ENCODE peak calls at places on chromosomes 5 and 9, in eight cellular contexts. One of them, this sample, is unnamed. For H3K9me3, the result is how much of the 10 kb centered on the place peaks cover.

GRCh38 chr5:160390787-160391696 is 8.8 kb downstream of the FAM200C start:
- DNase-seq in A549: no peak
- DNase-seq in H9: no peak
- DNase-seq in breast epithelium: no peak
- DNase-seq in psoas muscle: no peak
- DNase-seq in mesenchymal stem cell: peak
- DNase-seq in aorta: no peak
- DNase-seq in adrenal gland: no peak
- DNase-seq in this sample: no peak

GRCh38 chr5:55324815-55325418 is 17.1 kb downstream of the MTREX start:
- DNase-seq in H9: no peak
- DNase-seq in psoas muscle: no peak
- DNase-seq in aorta: no peak
- DNase-seq in breast epithelium: no peak
- DNase-seq in mesenchymal stem cell: peak
- DNase-seq in A549: peak
- DNase-seq in adrenal gland: no peak
- DNase-seq in this sample: no peak

GRCh38 chr5:106940986-106941385 is 729.8 kb downstream of the EFNA5 start:
- DNase-seq in A549: peak
- DNase-seq in aorta: no peak
- DNase-seq in breast epithelium: no peak
- DNase-seq in H9: no peak
- DNase-seq in psoas muscle: no peak
- DNase-seq in adrenal gland: no peak
- DNase-seq in mesenchymal stem cell: no peak
- DNase-seq in this sample: peak

GRCh38 chr9:75644649-75645048 is 245.8 kb upstream of the PCSK5 start:
- DNase-seq in aorta: no peak
- DNase-seq in psoas muscle: no peak
- DNase-seq in H9: no peak
- DNase-seq in adrenal gland: no peak
- DNase-seq in A549: no peak
- DNase-seq in mesenchymal stem cell: no peak
- DNase-seq in breast epithelium: no peak
- DNase-seq in this sample: no peak

GRCh38 chr9:137984520-137985257 is 107.1 kb downstream of the CACNA1B start:
- DNase-seq in A549: no peak
- DNase-seq in mesenchymal stem cell: no peak
- DNase-seq in aorta: no peak
- DNase-seq in psoas muscle: no peak
- DNase-seq in H9: no peak
- DNase-seq in adrenal gland: no peak
- DNase-seq in breast epithelium: no peak
- DNase-seq in this sample: no peak

GRCh38 chr5:35694481-35694880 is 76.8 kb downstream of the SPEF2 start:
- DNase-seq in psoas muscle: no peak
- DNase-seq in aorta: no peak
- DNase-seq in mesenchymal stem cell: no peak
- DNase-seq in A549: no peak
- DNase-seq in H9: no peak
- DNase-seq in adrenal gland: no peak
- DNase-seq in breast epithelium: no peak
- DNase-seq in this sample: no peak

GRCh38 chr5:113489299-113489698 is 1.0 kb upstream of the MCC start:
- DNase-seq in mesenchymal stem cell: peak
- DNase-seq in H9: no peak
- DNase-seq in A549: peak
- DNase-seq in adrenal gland: peak
- DNase-seq in aorta: no peak
- DNase-seq in psoas muscle: peak
- DNase-seq in breast epithelium: peak
- DNase-seq in this sample: no peak

GRCh38 chr9:131824175-131824594 is 84.3 kb upstream of the RAPGEF1 start:
- DNase-seq in breast epithelium: no peak
- DNase-seq in aorta: no peak
- DNase-seq in A549: no peak
- DNase-seq in psoas muscle: no peak
- DNase-seq in H9: no peak
- DNase-seq in mesenchymal stem cell: no peak
- DNase-seq in adrenal gland: no peak
- DNase-seq in this sample: no peak

GRCh38 chr5:38666668-38667498 is 110.4 kb upstream of the LIFR start:
- DNase-seq in A549: peak
- DNase-seq in aorta: no peak
- DNase-seq in psoas muscle: peak
- DNase-seq in mesenchymal stem cell: peak
- DNase-seq in breast epithelium: no peak
- DNase-seq in H9: peak
- DNase-seq in adrenal gland: peak
- DNase-seq in this sample: no peak

GRCh38 chr9:37730256-37730655 is 23.3 kb upstream of the TRMT10B start:
- DNase-seq in mesenchymal stem cell: no peak
- DNase-seq in A549: no peak
- DNase-seq in psoas muscle: no peak
- DNase-seq in aorta: no peak
- DNase-seq in breast epithelium: no peak
- DNase-seq in adrenal gland: no peak
- DNase-seq in H9: no peak
- DNase-seq in this sample: no peak

GRCh38 chr9:97307500-97308163 is at the start of gene CCDC180:
- DNase-seq in aorta: no peak
- DNase-seq in breast epithelium: peak
- DNase-seq in mesenchymal stem cell: no peak
- DNase-seq in psoas muscle: peak
- DNase-seq in H9: no peak
- DNase-seq in adrenal gland: peak
- DNase-seq in A549: no peak
- DNase-seq in this sample: no peak

GRCh38 chr5:151296478-151296830 is 7.1 kb downstream of the SLC36A3 start:
- DNase-seq in adrenal gland: no peak
- DNase-seq in H9: no peak
- DNase-seq in mesenchymal stem cell: no peak
- DNase-seq in aorta: no peak
- DNase-seq in psoas muscle: no peak
- DNase-seq in A549: no peak
- DNase-seq in breast epithelium: no peak
- DNase-seq in this sample: no peak

GRCh38 chr5:151298063-151298462 is 5.5 kb downstream of the SLC36A3 start:
- DNase-seq in breast epithelium: no peak
- DNase-seq in aorta: no peak
- DNase-seq in H9: peak
- DNase-seq in adrenal gland: peak
- DNase-seq in psoas muscle: no peak
- DNase-seq in mesenchymal stem cell: peak
- DNase-seq in A549: peak
- DNase-seq in this sample: peak

GRCh38 chr5:151295801-151296477 is 7.6 kb downstream of the SLC36A3 start:
- DNase-seq in breast epithelium: no peak
- DNase-seq in aorta: no peak
- DNase-seq in psoas muscle: no peak
- DNase-seq in H9: no peak
- DNase-seq in A549: no peak
- DNase-seq in mesenchymal stem cell: no peak
- DNase-seq in adrenal gland: no peak
- DNase-seq in this sample: no peak

GRCh38 chr5:151296974-151297373 is 6.6 kb downstream of the SLC36A3 start:
- DNase-seq in A549: no peak
- DNase-seq in adrenal gland: no peak
- DNase-seq in aorta: no peak
- DNase-seq in psoas muscle: no peak
- DNase-seq in H9: no peak
- DNase-seq in breast epithelium: no peak
- DNase-seq in mesenchymal stem cell: no peak
- DNase-seq in this sample: no peak

GRCh38 chr5:151298465-151298864 is 5.1 kb downstream of the SLC36A3 start:
- DNase-seq in mesenchymal stem cell: peak
- DNase-seq in adrenal gland: no peak
- DNase-seq in H9: no peak
- DNase-seq in aorta: no peak
- DNase-seq in psoas muscle: no peak
- DNase-seq in breast epithelium: no peak
- DNase-seq in A549: no peak
- DNase-seq in this sample: no peak
- H3K27ac ChIP-seq in mesenchymal stem cell: no peak
- H3K27ac ChIP-seq in adrenal gland: no peak
- H3K27ac ChIP-seq in H9: no peak
- H3K27ac ChIP-seq in aorta: no peak
- H3K27ac ChIP-seq in psoas muscle: no peak
- H3K27ac ChIP-seq in breast epithelium: no peak
- H3K27ac ChIP-seq in A549: no peak
- H3K27ac ChIP-seq in this sample: no peak

GRCh38 chr5:140767444-140767843 is 18.5 kb upstream of the PCDHA1 start:
- DNase-seq in adrenal gland: no peak
- DNase-seq in breast epithelium: no peak
- DNase-seq in A549: no peak
- DNase-seq in psoas muscle: no peak
- DNase-seq in mesenchymal stem cell: no peak
- DNase-seq in H9: no peak
- DNase-seq in aorta: no peak
- DNase-seq in this sample: no peak
- H3K9me3 ChIP-seq in adrenal gland: under half
- H3K9me3 ChIP-seq in breast epithelium: half or more
- H3K9me3 ChIP-seq in A549: half or more
- H3K9me3 ChIP-seq in psoas muscle: half or more
- H3K9me3 ChIP-seq in mesenchymal stem cell: half or more
- H3K9me3 ChIP-seq in H9: under half
- H3K9me3 ChIP-seq in aorta: under half
- H3K9me3 ChIP-seq in this sample: half or more

GRCh38 chr9:13568851-13569618 is 289.5 kb upstream of the MPDZ start:
- DNase-seq in H9: peak
- DNase-seq in breast epithelium: no peak
- DNase-seq in psoas muscle: peak
- DNase-seq in aorta: no peak
- DNase-seq in mesenchymal stem cell: peak
- DNase-seq in A549: no peak
- DNase-seq in adrenal gland: no peak
- DNase-seq in this sample: no peak

GRCh38 chr9:13567833-13568232 is 288.3 kb upstream of the MPDZ start:
- DNase-seq in A549: no peak
- DNase-seq in adrenal gland: no peak
- DNase-seq in mesenchymal stem cell: no peak
- DNase-seq in aorta: no peak
- DNase-seq in breast epithelium: no peak
- DNase-seq in H9: no peak
- DNase-seq in psoas muscle: no peak
- DNase-seq in this sample: no peak

GRCh38 chr9:13570521-13570974 is 291.1 kb upstream of the MPDZ start:
- DNase-seq in psoas muscle: no peak
- DNase-seq in H9: no peak
- DNase-seq in mesenchymal stem cell: no peak
- DNase-seq in aorta: no peak
- DNase-seq in A549: no peak
- DNase-seq in adrenal gland: no peak
- DNase-seq in breast epithelium: no peak
- DNase-seq in this sample: no peak

GRCh38 chr9:13569706-13570423 is 290.4 kb upstream of the MPDZ start:
- DNase-seq in mesenchymal stem cell: no peak
- DNase-seq in adrenal gland: no peak
- DNase-seq in aorta: no peak
- DNase-seq in H9: no peak
- DNase-seq in psoas muscle: no peak
- DNase-seq in A549: no peak
- DNase-seq in breast epithelium: no peak
- DNase-seq in this sample: no peak

GRCh38 chr9:13568446-13568845 is 289.0 kb upstream of the MPDZ start:
- DNase-seq in H9: no peak
- DNase-seq in adrenal gland: no peak
- DNase-seq in psoas muscle: no peak
- DNase-seq in A549: no peak
- DNase-seq in breast epithelium: no peak
- DNase-seq in mesenchymal stem cell: peak
- DNase-seq in aorta: no peak
- DNase-seq in this sample: no peak
- H3K27ac ChIP-seq in H9: no peak
- H3K27ac ChIP-seq in adrenal gland: no peak
- H3K27ac ChIP-seq in psoas muscle: peak
- H3K27ac ChIP-seq in A549: no peak
- H3K27ac ChIP-seq in breast epithelium: peak
- H3K27ac ChIP-seq in mesenchymal stem cell: no peak
- H3K27ac ChIP-seq in aorta: peak
- H3K27ac ChIP-seq in this sample: no peak

GRCh38 chr9:134993416-134993815 is 75.7 kb upstream of the FCN1 start:
- DNase-seq in adrenal gland: no peak
- DNase-seq in aorta: peak
- DNase-seq in psoas muscle: no peak
- DNase-seq in H9: no peak
- DNase-seq in breast epithelium: no peak
- DNase-seq in A549: no peak
- DNase-seq in mesenchymal stem cell: no peak
- DNase-seq in this sample: no peak
- H3K9me3 ChIP-seq in adrenal gland: under half
- H3K9me3 ChIP-seq in aorta: under half
- H3K9me3 ChIP-seq in psoas muscle: under half
- H3K9me3 ChIP-seq in H9: under half
- H3K9me3 ChIP-seq in breast epithelium: under half
- H3K9me3 ChIP-seq in A549: under half
- H3K9me3 ChIP-seq in mesenchymal stem cell: under half
- H3K9me3 ChIP-seq in this sample: under half

GRCh38 chr5:149631506-149631905 is 50.2 kb downstream of the ARHGEF37 start:
- DNase-seq in adrenal gland: no peak
- DNase-seq in psoas muscle: no peak
- DNase-seq in H9: no peak
- DNase-seq in breast epithelium: no peak
- DNase-seq in A549: no peak
- DNase-seq in mesenchymal stem cell: no peak
- DNase-seq in aorta: no peak
- DNase-seq in this sample: no peak
- H3K27ac ChIP-seq in adrenal gland: no peak
- H3K27ac ChIP-seq in psoas muscle: peak
- H3K27ac ChIP-seq in H9: no peak
- H3K27ac ChIP-seq in breast epithelium: no peak
- H3K27ac ChIP-seq in A549: peak
- H3K27ac ChIP-seq in mesenchymal stem cell: no peak
- H3K27ac ChIP-seq in aorta: no peak
- H3K27ac ChIP-seq in this sample: no peak

GRCh38 chr9:1217076-1217475 is 166.9 kb downstream of the DMRT2 start:
- DNase-seq in aorta: no peak
- DNase-seq in psoas muscle: no peak
- DNase-seq in H9: no peak
- DNase-seq in breast epithelium: no peak
- DNase-seq in A549: no peak
- DNase-seq in mesenchymal stem cell: no peak
- DNase-seq in adrenal gland: no peak
- DNase-seq in this sample: no peak
- H3K9me3 ChIP-seq in aorta: under half
- H3K9me3 ChIP-seq in psoas muscle: under half
- H3K9me3 ChIP-seq in H9: under half
- H3K9me3 ChIP-seq in breast epithelium: under half
- H3K9me3 ChIP-seq in A549: under half
- H3K9me3 ChIP-seq in mesenchymal stem cell: under half
- H3K9me3 ChIP-seq in adrenal gland: under half
- H3K9me3 ChIP-seq in this sample: under half

DNA sequence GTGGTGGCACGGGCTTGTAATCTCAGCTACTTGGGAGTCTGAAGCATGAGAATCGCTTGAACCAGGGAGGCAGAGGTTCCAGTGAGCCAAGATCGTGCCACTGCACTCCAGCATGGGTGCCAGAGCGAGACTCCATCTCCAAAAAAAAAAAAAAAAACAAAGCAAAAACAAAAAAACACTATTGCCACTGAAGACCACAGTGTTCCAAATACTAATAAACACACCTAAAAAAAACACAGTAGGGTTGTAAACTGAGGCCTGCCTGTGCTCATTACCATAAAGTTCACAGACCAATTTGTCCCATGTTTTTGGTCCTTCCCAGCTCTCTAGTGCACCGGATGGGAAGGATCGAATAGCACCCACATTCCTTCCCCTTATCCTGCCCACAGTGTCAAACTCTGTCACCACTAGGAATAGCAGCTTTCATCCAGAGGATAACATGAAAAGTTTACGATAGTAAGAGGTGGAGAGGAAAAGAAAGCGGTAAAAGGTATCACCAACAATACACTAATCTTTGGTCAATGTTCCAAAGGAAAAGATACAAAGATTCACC is 49.2 kb downstream of the MYO10 start:
- DNase-seq in A549: no peak
- DNase-seq in aorta: no peak
- DNase-seq in mesenchymal stem cell: no peak
- DNase-seq in adrenal gland: no peak
- DNase-seq in H9: no peak
- DNase-seq in psoas muscle: no peak
- DNase-seq in breast epithelium: no peak
- DNase-seq in this sample: no peak
- H3K27ac ChIP-seq in A549: peak
- H3K27ac ChIP-seq in aorta: peak
- H3K27ac ChIP-seq in mesenchymal stem cell: no peak
- H3K27ac ChIP-seq in adrenal gland: no peak
- H3K27ac ChIP-seq in H9: no peak
- H3K27ac ChIP-seq in psoas muscle: peak
- H3K27ac ChIP-seq in breast epithelium: no peak
- H3K27ac ChIP-seq in this sample: peak